ENCODE peak calls at places on chromosomes 16 and 17, in four cellular contexts. V is K562, L is IMR-90, B is HepG2. Y is an unnamed sample.

GRCh38 chr17:4706121-4706520 is 2.2 kb upstream of the PELP1 start:
- DNase-seq in L (peak; percentile 78), B (no peak), V (no peak), Y (no peak)

GRCh38 chr17:42132941-42133340 is 10.3 kb downstream of the HSPB9 start:
- DNase-seq in B (no peak), V (no peak), L (peak; percentile 81), Y (no peak)

GRCh38 chr17:29251969-29252866 is 5.6 kb downstream of the CRYBA1 start:
- DNase-seq in B (no peak), L (peak; percentile 50), V (peak; percentile 30), Y (peak; percentile 59)

GRCh38 chr17:2598166-2598565 is 4.7 kb downstream of the PAFAH1B1 start:
- DNase-seq in V (no peak), L (peak; percentile 70), B (no peak), Y (no peak)

GRCh38 chr17:29168079-29168758 is 12.0 kb downstream of the MYO18A start:
- DNase-seq in B (no peak), L (no peak), V (no peak), Y (no peak)

GRCh38 chr17:38540514-38540913 is 65.2 kb downstream of the SRCIN1 start:
- DNase-seq in B (no peak), L (no peak), V (no peak), Y (no peak)

GRCh38 chr16:88566158-88566557 is 4.0 kb upstream of the ZC3H18 start:
- DNase-seq in L (peak; percentile 75), B (no peak), V (no peak), Y (no peak)

GRCh38 chr16:85975421-85976100 is 76.6 kb downstream of the IRF8 start:
- DNase-seq in B (peak; percentile 14), V (no peak), L (no peak), Y (no peak)

GRCh38 chr17:62705116-62705515 is 77.6 kb downstream of the MRC2 start:
- DNase-seq in V (no peak), L (no peak), B (no peak), Y (no peak)

GRCh38 chr17:56699186-56699895 is 105.8 kb downstream of the NOG start:
- DNase-seq in B (no peak), L (peak; percentile 99), V (no peak), Y (peak; percentile 97)

GRCh38 chr16:138049-138417 is 440 bp downstream of the NPRL3 start:
- DNase-seq in B (no peak), L (no peak), V (peak; percentile 76), Y (peak; percentile 47)

GRCh38 chr16:65280988-65281530 is 159.2 kb upstream of the CDH11 start:
- DNase-seq in L (no peak), V (no peak), B (no peak), Y (no peak)

GRCh38 chr16:50269061-50269705 is 2.8 kb downstream of the ADCY7 start:
- DNase-seq in L (no peak), B (no peak), V (no peak), Y (no peak)

GRCh38 chr17:60311936-60312335 is 80.0 kb downstream of the USP32 start:
- DNase-seq in V (no peak), B (no peak), L (peak; percentile 77), Y (no peak)

GRCh38 chr17:48751172-48751571 is 22.6 kb upstream of the HOXB13 start:
- DNase-seq in L (no peak), B (no peak), V (no peak), Y (no peak)

GRCh38 chr17:83151442-83152220 is 72.2 kb downstream of the METRNL start:
- DNase-seq in L (peak; percentile 43), V (no peak), B (peak; percentile 94), Y (no peak)

GRCh38 chr16:62034236-62035114 is 1.8 kb downstream of the CDH8 start:
- DNase-seq in L (no peak), B (no peak), V (no peak), Y (no peak)

GRCh38 chr16:89691986-89692569 is 5.6 kb downstream of the CDK10 start:
- DNase-seq in L (no peak), B (peak; percentile 38), V (no peak), Y (no peak)

GRCh38 chr17:21039839-21040575 is 2.8 kb downstream of the USP22 start:
- DNase-seq in B (peak; percentile 70), L (peak; percentile 56), V (peak; percentile 33), Y (peak; percentile 57)

GRCh38 chr17:37043201-37043600 is 94.4 kb downstream of the AATF start:
- DNase-seq in B (peak; percentile 80), V (no peak), L (peak; percentile 40), Y (peak; percentile 16)

GRCh38 chr17:819251-819650 is 37.1 kb downstream of the MRM3 start:
- DNase-seq in B (no peak), V (no peak), L (no peak), Y (no peak)

GRCh38 chr16:57686577-57686976 is 8.0 kb upstream of the DRC7 start:
- DNase-seq in V (no peak), B (no peak), L (no peak), Y (peak; percentile 70)

GRCh38 chr17:40035162-40035559 is 19.0 kb downstream of the MED24 start:
- DNase-seq in B (no peak), L (peak; percentile 47), V (peak; percentile 72), Y (peak; percentile 74)

GRCh38 chr17:71519285-71519684 is 601.5 kb upstream of the SOX9 start:
- DNase-seq in V (no peak), B (no peak), L (no peak), Y (no peak)

GRCh38 chr17:1736348-1737281 is 6.1 kb upstream of the SERPINF2 start:
- DNase-seq in B (peak; percentile 98), V (peak; percentile 78), L (peak; percentile 83), Y (peak; percentile 66)

GRCh38 chr16:89020068-89020924 is 43.3 kb upstream of the CBFA2T3 start:
- DNase-seq in V (peak; percentile 81), L (no peak), B (no peak), Y (no peak)

GRCh38 chr16:84380405-84380804 is 12.1 kb downstream of the ATP2C2 start:
- DNase-seq in V (no peak), L (no peak), B (no peak), Y (no peak)

GRCh38 chr17:20948984-20949777 is 93.6 kb downstream of the USP22 start:
- DNase-seq in L (no peak), V (no peak), B (no peak), Y (no peak)

GRCh38 chr17:7842950-7843535 is 9.0 kb downstream of the KDM6B start:
- DNase-seq in B (peak; percentile 53), L (peak; percentile 94), V (no peak), Y (peak; percentile 52)

GRCh38 chr16:11302977-11303376 is 21.8 kb upstream of the PRM1 start:
- DNase-seq in V (no peak), B (no peak), L (no peak), Y (no peak)

GRCh38 chr17:69928586-69928985 is 146.4 kb upstream of the KCNJ16 start:
- DNase-seq in V (no peak), L (no peak), B (no peak), Y (no peak)

GRCh38 chr17:82551779-82552457 is 32.4 kb downstream of the FOXK2 start:
- DNase-seq in B (peak; percentile 65), L (peak; percentile 70), V (peak; percentile 75), Y (peak; percentile 81)

GRCh38 chr16:15567823-15568222 is 75.1 kb downstream of the MARF1 start:
- DNase-seq in V (no peak), B (no peak), L (no peak), Y (no peak)

GRCh38 chr16:56950881-56951771 is 10.6 kb upstream of the CETP start:
- DNase-seq in B (peak; percentile 61), V (peak; percentile 45), L (peak; percentile 51), Y (peak; percentile 65)

GRCh38 chr16:11977206-11978041 is 890 bp downstream of the SNX29 start:
- DNase-seq in B (no peak), V (peak; percentile 46), L (peak; percentile 82), Y (no peak)

GRCh38 chr17:48577946-48578615 is at the start of gene HOXB4:
- DNase-seq in V (peak; percentile 87), L (peak; percentile 88), B (no peak), Y (no peak)

GRCh38 chr16:4734730-4735575 is 616 bp downstream of the DNAAF8 start:
- DNase-seq in V (peak; percentile 93), L (peak; percentile 70), B (peak; percentile 61), Y (peak; percentile 73)

GRCh38 chr17:63515426-63515825 is 7.7 kb upstream of the KCNH6 start:
- DNase-seq in L (no peak), V (no peak), B (no peak), Y (no peak)

GRCh38 chr17:46013127-46013501 is 14.1 kb downstream of the STH start:
- DNase-seq in L (no peak), B (peak; percentile 33), V (no peak), Y (no peak)
- TF ChIP-seq MAZ in L (no peak), B (no peak), V (no peak), Y (no peak)

GRCh38 chr16:87335306-87335967 is 18.2 kb upstream of the C16orf95 start:
- DNase-seq in V (no peak), L (no peak), B (no peak), Y (no peak)
- TF ChIP-seq MAZ in V (no peak), L (no peak), B (no peak), Y (no peak)

GRCh38 chr17:81396722-81397313 is 1.6 kb downstream of the BAHCC1 start:
- DNase-seq in B (no peak), V (no peak), L (no peak), Y (peak; percentile 55)
- TF ChIP-seq MAZ in B (no peak), V (no peak), L (no peak), Y (no peak)

GRCh38 chr16:31246296-31246695 is 13.5 kb upstream of the ITGAM start:
- DNase-seq in L (no peak), B (no peak), V (no peak), Y (no peak)

GRCh38 chr16:31243734-31244670 is 15.8 kb upstream of the ITGAM start:
- DNase-seq in L (no peak), B (no peak), V (no peak), Y (no peak)

DNA sequence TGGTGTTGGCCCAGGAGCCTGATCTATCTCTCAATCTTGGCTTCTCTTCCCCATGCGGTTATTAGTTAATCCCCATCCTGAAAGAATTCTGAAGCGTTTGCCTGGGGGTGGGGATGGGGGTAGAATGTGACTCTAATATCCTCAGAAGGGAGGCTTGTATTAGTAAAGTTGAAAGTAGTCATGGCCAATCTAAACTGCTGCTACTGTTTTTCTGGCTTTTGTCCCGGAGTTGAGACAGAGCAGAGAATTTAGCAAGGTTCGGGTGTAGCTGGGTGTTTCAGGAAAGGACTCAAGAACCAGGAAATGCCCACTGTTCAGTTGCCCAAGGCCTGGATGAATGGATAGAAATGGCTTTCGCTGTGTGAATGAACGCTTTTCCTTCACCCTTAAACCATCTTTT is 17.6 kb upstream of the ITGAM start:
- DNase-seq in B (no peak), L (peak; percentile 4), V (no peak), Y (no peak)
- TF ChIP-seq MAZ in B (no peak), L (no peak), V (no peak), Y (no peak)

GRCh38 chr17:16512011-16512410 is 20.0 kb upstream of the LRRC75A start:
- DNase-seq in V (no peak), L (no peak), B (no peak), Y (no peak)
- TF ChIP-seq MAZ in V (no peak), L (no peak), B (no peak), Y (no peak)

GRCh38 chr17:81455387-81455786 is 57.2 kb downstream of the ACTG1 start:
- DNase-seq in L (no peak), B (no peak), V (no peak), Y (no peak)

GRCh38 chr17:81454473-81454872 is 58.1 kb downstream of the ACTG1 start:
- DNase-seq in V (no peak), B (no peak), L (no peak), Y (no peak)

GRCh38 chr17:81452551-81452950 is 57.3 kb downstream of the BAHCC1 start:
- DNase-seq in V (no peak), L (no peak), B (no peak), Y (no peak)

GRCh38 chr17:81453049-81453448 is 57.8 kb downstream of the BAHCC1 start:
- DNase-seq in L (no peak), B (no peak), V (no peak), Y (no peak)

GRCh38 chr17:81453712-81454111 is 58.5 kb downstream of the BAHCC1 start:
- DNase-seq in B (no peak), L (no peak), V (no peak), Y (no peak)
- TF ChIP-seq MAZ in B (no peak), L (no peak), V (no peak), Y (no peak)

Y was measured in A549.